ENCODE peak calls at places on chromosomes 13 and 19, in four cellular contexts. X is CD4-positive, alpha-beta memory T cell; I is CD4-positive, CD25-positive, alpha-beta regulatory T cell; G is esophagus squamous epithelium. T is an unnamed sample. For H3K4me1, the result is how much of the 10 kb centered on the place peaks cover.

GRCh38 chr13:79451500-79451962 is 29.4 kb upstream of the NDFIP2 start:
- DNase-seq in G (no peak), I (peak), X (peak), T (peak)

GRCh38 chr13:102881819-102882686 is 36.2 kb downstream of the ERCC5 start:
- DNase-seq in G (no peak), X (no peak), I (no peak), T (no peak)

GRCh38 chr13:49472186-49472585 is 23.6 kb upstream of the PHF11 start:
- DNase-seq in I (no peak), G (no peak), X (no peak), T (no peak)

GRCh38 chr13:55000043-55000442 is 1971.4 kb downstream of the OLFM4 start:
- DNase-seq in I (no peak), G (no peak), X (no peak), T (no peak)

GRCh38 chr13:93304868-93305613 is 78.4 kb downstream of the GPC6 start:
- DNase-seq in I (no peak), X (no peak), G (no peak), T (no peak)

GRCh38 chr13:54379461-54379860 is 1350.8 kb downstream of the OLFM4 start:
- DNase-seq in G (no peak), X (no peak), I (no peak), T (no peak)

GRCh38 chr19:17341386-17341785 is 4.0 kb downstream of the GTPBP3 start:
- DNase-seq in I (no peak), G (no peak), X (no peak), T (no peak)

GRCh38 chr13:30564489-30564888 is 53.2 kb upstream of the USPL1 start:
- DNase-seq in G (no peak), X (no peak), I (no peak), T (no peak)

GRCh38 chr13:99173606-99174005 is 27.0 kb upstream of the UBAC2 start:
- DNase-seq in I (no peak), G (no peak), X (no peak), T (no peak)

GRCh38 chr19:52942371-52943133 is 19.3 kb upstream of the ZNF888 start:
- DNase-seq in I (peak), X (peak), G (peak), T (peak)

GRCh38 chr13:45674908-45675307 is 27.2 kb upstream of the CBY2 start:
- DNase-seq in G (no peak), X (no peak), I (no peak), T (no peak)

GRCh38 chr13:84400711-84401110 is 518.4 kb upstream of the SLITRK1 start:
- DNase-seq in X (no peak), G (no peak), I (no peak), T (no peak)

GRCh38 chr19:54390942-54391577 is 24.2 kb upstream of the TTYH1 start:
- DNase-seq in X (peak), G (no peak), I (peak), T (no peak)

GRCh38 chr13:48436661-48437242 is 23.8 kb upstream of the LPAR6 start:
- DNase-seq in X (no peak), I (peak), G (no peak), T (no peak)

GRCh38 chr13:29849071-29849541 is 1.3 kb downstream of the UBL3 start:
- DNase-seq in X (peak), G (no peak), I (peak), T (no peak)

GRCh38 chr19:1469200-1469935 is 9.6 kb downstream of the C19orf25 start:
- DNase-seq in X (peak), I (peak), G (no peak), T (peak)
- H3K4me3 ChIP-seq in X (no peak), I (no peak), G (peak), T (peak)

GRCh38 chr13:110234532-110234931 is 72.4 kb downstream of the COL4A1 start:
- DNase-seq in X (no peak), I (no peak), G (no peak), T (no peak)

GRCh38 chr13:110232146-110232545 is 74.8 kb downstream of the COL4A1 start:
- DNase-seq in X (no peak), G (no peak), I (no peak), T (no peak)

GRCh38 chr13:110232756-110233155 is 74.2 kb downstream of the COL4A1 start:
- DNase-seq in G (no peak), X (no peak), I (no peak), T (no peak)

GRCh38 chr13:110233181-110233641 is 73.7 kb downstream of the COL4A1 start:
- DNase-seq in X (no peak), G (no peak), I (no peak), T (no peak)

GRCh38 chr13:110233682-110234280 is 73.2 kb downstream of the COL4A1 start:
- DNase-seq in X (no peak), I (no peak), G (no peak), T (no peak)
- H3K27ac ChIP-seq in X (no peak), I (no peak), G (no peak), T (peak)

DNA sequence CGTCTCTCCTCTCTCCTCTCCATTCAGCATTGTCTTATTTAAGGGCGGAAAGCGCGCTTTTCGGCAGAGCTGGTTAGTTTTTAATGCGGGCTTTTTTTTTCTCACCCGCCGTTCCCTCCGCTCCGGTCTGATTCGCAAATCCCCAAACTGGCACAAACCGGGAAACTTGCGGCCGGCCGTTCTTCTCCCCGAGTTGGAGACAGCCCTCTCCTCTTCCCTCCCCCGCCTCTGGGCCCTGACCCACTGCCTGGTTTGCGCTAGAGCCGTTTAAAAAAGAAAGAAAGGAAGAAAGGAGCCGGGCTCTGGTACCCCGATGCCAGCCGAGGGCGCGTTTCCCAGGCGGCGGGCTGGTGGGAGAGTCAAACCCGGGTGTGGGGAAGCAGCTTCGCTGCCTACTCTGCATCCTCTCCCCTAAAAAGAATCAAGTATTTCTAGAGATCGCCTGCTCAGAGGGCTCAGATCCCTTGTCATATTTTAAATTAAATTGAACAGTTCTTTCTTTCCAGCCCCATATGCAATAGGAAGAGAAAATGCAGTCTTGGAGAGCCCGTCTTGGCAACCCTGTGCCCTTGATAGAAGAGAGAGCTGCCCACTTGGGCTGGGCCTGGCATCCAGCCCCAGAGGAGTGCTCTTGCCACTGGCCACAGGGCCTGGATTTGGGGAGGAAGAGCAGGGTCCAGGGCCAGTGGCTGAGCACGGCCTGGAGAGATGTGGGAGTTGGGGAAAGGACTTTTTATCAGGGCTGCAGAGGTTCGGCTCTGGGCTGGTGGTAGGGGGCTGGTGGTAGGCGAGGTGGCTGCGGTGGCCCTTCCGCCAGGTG is 19.0 kb downstream of the NFIX start:
- DNase-seq in G (no peak), I (no peak), X (no peak), T (no peak)
- H3K4me1 ChIP-seq in G (half or more), I (under half), X (under half), T (half or more)

DNA sequence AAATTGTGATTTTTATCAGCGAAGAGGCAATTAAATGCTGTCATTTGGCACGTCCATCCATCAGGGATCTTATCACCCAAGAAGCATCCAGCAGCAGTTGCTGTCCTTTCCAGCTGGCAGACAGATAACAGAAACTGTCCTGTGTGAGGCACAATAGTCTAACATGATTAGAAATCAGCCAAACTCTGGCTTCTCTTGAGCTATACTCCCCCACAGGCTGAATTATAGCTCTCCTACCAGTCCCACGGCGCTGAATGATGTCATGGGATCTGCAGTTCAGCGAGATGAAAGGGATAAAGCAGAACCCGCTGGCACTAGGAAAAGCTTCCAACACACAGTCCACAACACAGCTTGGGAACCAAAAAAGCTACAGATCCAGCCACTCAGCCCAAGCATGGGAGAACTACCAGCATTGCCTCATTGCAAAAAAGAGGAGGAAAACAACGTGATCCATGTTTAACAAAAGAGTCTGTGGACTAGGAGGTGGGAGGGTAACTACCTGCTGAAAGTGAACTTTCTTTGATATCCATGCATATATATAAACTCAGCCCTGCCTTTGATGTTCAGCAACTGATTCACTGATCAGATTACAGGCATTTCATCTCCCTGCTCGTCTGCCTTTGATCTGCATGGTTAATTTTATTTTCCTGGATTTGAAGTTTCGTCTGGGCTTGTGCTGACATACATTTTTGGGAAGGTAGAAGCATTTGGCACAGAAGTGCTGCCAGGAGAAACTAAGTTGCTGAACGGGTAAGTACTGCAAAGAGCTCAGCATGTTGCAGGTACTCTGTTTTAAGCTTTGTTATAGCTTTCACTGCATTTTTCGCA is at the start of gene TNFRSF19:
- DNase-seq in X (no peak), G (no peak), I (no peak), T (no peak)
- H3K4me3 ChIP-seq in X (no peak), G (peak), I (no peak), T (peak)

GRCh38 chr19:10762656-10763055 is 44.8 kb downstream of the DNM2 start:
- DNase-seq in X (peak), G (no peak), I (peak), T (no peak)

GRCh38 chr19:10763399-10763798 is 45.5 kb downstream of the DNM2 start:
- DNase-seq in I (no peak), X (no peak), G (no peak), T (no peak)

GRCh38 chr19:10760268-10760944 is 42.5 kb downstream of the DNM2 start:
- DNase-seq in I (no peak), G (no peak), X (no peak), T (no peak)

GRCh38 chr19:10763828-10764339 is 46.0 kb downstream of the DNM2 start:
- DNase-seq in I (no peak), X (no peak), G (no peak), T (no peak)

DNA sequence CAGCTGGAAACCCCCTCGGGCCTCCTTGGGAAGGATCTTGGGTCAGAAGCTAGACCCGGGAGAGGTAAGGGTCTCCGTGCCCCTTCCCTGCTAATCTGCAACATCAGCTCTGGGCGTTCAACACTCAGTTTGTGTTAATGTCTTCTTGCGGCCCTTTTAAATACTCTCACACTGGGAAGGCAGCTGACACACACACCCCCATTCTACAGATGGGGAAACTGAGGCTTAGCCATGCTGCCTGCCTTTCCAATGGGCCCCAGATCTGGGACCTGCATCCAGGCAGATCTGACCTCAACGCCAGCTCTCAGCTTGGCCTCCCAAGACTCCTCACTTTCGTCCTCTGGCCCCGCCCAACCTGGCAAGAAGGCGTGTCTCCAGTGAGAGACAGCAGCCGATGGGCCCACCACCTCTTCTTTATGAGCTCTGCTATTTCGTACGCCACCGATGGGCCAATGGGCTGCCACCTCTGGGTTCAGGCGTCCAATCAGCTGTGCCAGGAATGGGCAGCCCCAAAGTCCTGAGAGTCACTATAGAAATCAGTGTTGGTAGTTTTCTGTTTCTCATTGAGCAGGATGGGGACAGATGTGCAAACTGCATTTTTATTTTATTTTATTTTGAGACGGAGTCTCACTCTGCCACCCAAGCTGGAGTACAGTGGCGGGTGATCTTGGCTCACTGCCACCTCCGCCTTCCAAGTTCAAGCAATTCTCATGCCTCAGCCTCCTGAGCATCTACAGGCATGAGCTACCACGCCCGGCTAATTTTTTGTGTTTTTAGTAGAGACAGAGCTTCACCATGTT is 43.8 kb downstream of the DNM2 start:
- DNase-seq in G (no peak), X (no peak), I (no peak), T (no peak)
- H3K27ac ChIP-seq in G (peak), X (peak), I (peak), T (peak)

DNA sequence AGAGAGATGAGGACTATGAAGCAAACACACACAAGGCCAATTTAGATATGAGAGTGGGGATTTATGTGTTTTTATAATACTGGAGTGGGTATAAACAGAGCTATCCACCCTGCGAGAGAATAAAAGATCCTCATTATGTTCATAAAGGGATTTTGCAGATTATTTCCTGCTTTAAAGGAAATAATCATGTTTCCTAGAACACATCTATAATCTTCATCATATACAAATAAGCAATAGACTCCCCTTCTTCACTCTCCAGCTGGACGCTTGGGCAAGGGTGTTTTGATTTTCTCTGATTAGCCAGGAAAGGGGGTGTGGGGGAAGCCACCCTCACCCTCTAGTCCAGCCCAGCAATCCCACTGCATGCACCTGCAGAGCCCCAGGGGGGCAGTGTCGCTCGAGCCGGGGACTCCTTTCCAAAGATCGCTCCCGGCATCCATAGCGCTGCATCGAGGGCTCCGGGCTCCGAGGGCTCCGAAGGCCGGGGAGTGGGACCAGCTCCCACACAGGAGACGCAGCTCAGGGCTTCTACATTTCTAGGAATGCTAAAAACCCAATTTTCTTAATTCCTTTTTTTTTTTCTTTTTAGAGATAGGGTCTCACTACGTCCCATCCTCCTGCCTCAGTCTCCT is 38.6 kb downstream of the LATS2 start:
- DNase-seq in I (no peak), X (no peak), G (no peak), T (no peak)
- H3K4me1 ChIP-seq in I (under half), X (under half), G (under half), T (under half)

GRCh38 chr19:45528149-45528743 is 21.0 kb downstream of the VASP start:
- DNase-seq in I (no peak), X (no peak), G (no peak), T (no peak)

GRCh38 chr19:45526971-45527370 is 19.7 kb downstream of the VASP start:
- DNase-seq in X (no peak), G (no peak), I (no peak), T (no peak)

GRCh38 chr19:45527731-45528130 is 20.5 kb downstream of the VASP start:
- DNase-seq in G (no peak), I (no peak), X (no peak), T (no peak)

GRCh38 chr19:45531349-45531748 is 24.1 kb downstream of the VASP start:
- DNase-seq in X (no peak), G (no peak), I (no peak), T (no peak)

GRCh38 chr19:45528744-45529453 is 21.6 kb downstream of the VASP start:
- DNase-seq in G (no peak), I (peak), X (no peak), T (peak)
- H3K4me3 ChIP-seq in G (peak), I (no peak), X (no peak), T (peak)

DNA sequence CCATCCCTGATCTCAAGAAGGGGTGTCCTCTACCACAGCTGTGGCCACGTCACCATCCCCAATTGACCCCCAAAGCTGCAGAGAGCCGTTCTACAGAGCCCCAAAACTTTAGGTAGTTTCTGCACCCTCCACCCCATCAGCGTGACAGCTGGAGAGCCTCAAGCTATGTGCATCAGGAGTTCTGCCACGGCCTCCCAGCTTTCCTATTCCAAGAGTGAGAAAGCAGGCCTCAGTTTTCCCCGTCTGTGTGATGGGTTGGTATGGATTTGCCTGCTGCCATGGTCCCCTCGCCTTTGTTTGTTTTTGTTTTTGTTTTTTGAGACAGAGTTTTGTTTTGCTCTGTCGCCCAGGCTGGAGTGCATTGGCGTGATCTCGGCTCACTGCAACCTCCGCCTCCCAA is 1.5 kb downstream of the BCL3 start:
- DNase-seq in X (no peak), I (no peak), G (no peak), T (no peak)
- H3K27ac ChIP-seq in X (peak), I (peak), G (peak), T (peak)